ENCODE peak calls at places on chromosomes 16 and 17, in seven cellular contexts. One of them, this sample, is unnamed.

GRCh38 chr16:74936902-74937560 is 47.9 kb downstream of the WDR59 start:
- DNase-seq in IMR-90: peak
- DNase-seq in GM23248: peak
- DNase-seq in AG08395: peak
- DNase-seq in activated gamma-delta T cell treated with Interleukin-2 at 50 U/mL for 16 hours: no peak
- DNase-seq in lung microvascular endothelial cell: peak
- DNase-seq in foreskin keratinocyte: no peak
- DNase-seq in this sample: no peak

GRCh38 chr17:81379523-81379942 is 15.7 kb upstream of the BAHCC1 start:
- DNase-seq in lung microvascular endothelial cell: peak
- DNase-seq in foreskin keratinocyte: no peak
- DNase-seq in GM23248: peak
- DNase-seq in activated gamma-delta T cell treated with Interleukin-2 at 50 U/mL for 16 hours: no peak
- DNase-seq in IMR-90: no peak
- DNase-seq in AG08395: no peak
- DNase-seq in this sample: no peak

GRCh38 chr17:57075193-57075592 is 9.9 kb upstream of the AKAP1 start:
- DNase-seq in IMR-90: no peak
- DNase-seq in AG08395: no peak
- DNase-seq in activated gamma-delta T cell treated with Interleukin-2 at 50 U/mL for 16 hours: no peak
- DNase-seq in GM23248: no peak
- DNase-seq in foreskin keratinocyte: no peak
- DNase-seq in lung microvascular endothelial cell: no peak
- DNase-seq in this sample: no peak

GRCh38 chr16:54430491-54431030 is 144.0 kb upstream of the IRX3 start:
- DNase-seq in AG08395: peak
- DNase-seq in IMR-90: peak
- DNase-seq in GM23248: peak
- DNase-seq in lung microvascular endothelial cell: no peak
- DNase-seq in activated gamma-delta T cell treated with Interleukin-2 at 50 U/mL for 16 hours: no peak
- DNase-seq in foreskin keratinocyte: no peak
- DNase-seq in this sample: no peak

GRCh38 chr17:21298056-21298982 is 13.8 kb downstream of the MAP2K3 start:
- DNase-seq in AG08395: no peak
- DNase-seq in GM23248: peak
- DNase-seq in activated gamma-delta T cell treated with Interleukin-2 at 50 U/mL for 16 hours: no peak
- DNase-seq in IMR-90: no peak
- DNase-seq in foreskin keratinocyte: no peak
- DNase-seq in lung microvascular endothelial cell: no peak
- DNase-seq in this sample: no peak

GRCh38 chr17:20010099-20010863 is 1.1 kb downstream of the SPECC1 start:
- DNase-seq in GM23248: peak
- DNase-seq in IMR-90: peak
- DNase-seq in lung microvascular endothelial cell: peak
- DNase-seq in AG08395: peak
- DNase-seq in activated gamma-delta T cell treated with Interleukin-2 at 50 U/mL for 16 hours: no peak
- DNase-seq in foreskin keratinocyte: peak
- DNase-seq in this sample: peak

GRCh38 chr16:2046889-2047329 is 725 bp downstream of the NTHL1 start:
- DNase-seq in IMR-90: no peak
- DNase-seq in foreskin keratinocyte: no peak
- DNase-seq in activated gamma-delta T cell treated with Interleukin-2 at 50 U/mL for 16 hours: no peak
- DNase-seq in GM23248: no peak
- DNase-seq in lung microvascular endothelial cell: no peak
- DNase-seq in AG08395: no peak
- DNase-seq in this sample: no peak

GRCh38 chr17:57676543-57676942 is 68.6 kb downstream of the CCDC182 start:
- DNase-seq in GM23248: no peak
- DNase-seq in foreskin keratinocyte: no peak
- DNase-seq in IMR-90: no peak
- DNase-seq in activated gamma-delta T cell treated with Interleukin-2 at 50 U/mL for 16 hours: no peak
- DNase-seq in AG08395: no peak
- DNase-seq in lung microvascular endothelial cell: no peak
- DNase-seq in this sample: no peak

GRCh38 chr17:82960419-82961271 is 118.8 kb upstream of the METRNL start:
- DNase-seq in activated gamma-delta T cell treated with Interleukin-2 at 50 U/mL for 16 hours: no peak
- DNase-seq in AG08395: no peak
- DNase-seq in foreskin keratinocyte: no peak
- DNase-seq in lung microvascular endothelial cell: no peak
- DNase-seq in IMR-90: no peak
- DNase-seq in GM23248: no peak
- DNase-seq in this sample: no peak

GRCh38 chr17:332023-332422 is 20.6 kb downstream of the RPH3AL start:
- DNase-seq in AG08395: no peak
- DNase-seq in activated gamma-delta T cell treated with Interleukin-2 at 50 U/mL for 16 hours: no peak
- DNase-seq in lung microvascular endothelial cell: no peak
- DNase-seq in IMR-90: no peak
- DNase-seq in GM23248: no peak
- DNase-seq in foreskin keratinocyte: no peak
- DNase-seq in this sample: no peak

GRCh38 chr16:73313950-73314349 is 266.0 kb upstream of the ZFHX3 start:
- DNase-seq in AG08395: no peak
- DNase-seq in GM23248: no peak
- DNase-seq in lung microvascular endothelial cell: no peak
- DNase-seq in IMR-90: no peak
- DNase-seq in foreskin keratinocyte: no peak
- DNase-seq in activated gamma-delta T cell treated with Interleukin-2 at 50 U/mL for 16 hours: no peak
- DNase-seq in this sample: no peak

GRCh38 chr17:80526116-80526910 is 18.3 kb upstream of the RPTOR start:
- DNase-seq in foreskin keratinocyte: no peak
- DNase-seq in IMR-90: no peak
- DNase-seq in GM23248: no peak
- DNase-seq in activated gamma-delta T cell treated with Interleukin-2 at 50 U/mL for 16 hours: no peak
- DNase-seq in lung microvascular endothelial cell: no peak
- DNase-seq in AG08395: no peak
- DNase-seq in this sample: no peak

GRCh38 chr17:78041401-78042179 is 83.1 kb downstream of the TNRC6C start:
- DNase-seq in activated gamma-delta T cell treated with Interleukin-2 at 50 U/mL for 16 hours: no peak
- DNase-seq in GM23248: peak
- DNase-seq in AG08395: peak
- DNase-seq in lung microvascular endothelial cell: no peak
- DNase-seq in IMR-90: no peak
- DNase-seq in foreskin keratinocyte: no peak
- DNase-seq in this sample: no peak

GRCh38 chr17:55386931-55387330 is 34.7 kb downstream of the MMD start:
- DNase-seq in lung microvascular endothelial cell: no peak
- DNase-seq in GM23248: no peak
- DNase-seq in IMR-90: no peak
- DNase-seq in foreskin keratinocyte: peak
- DNase-seq in activated gamma-delta T cell treated with Interleukin-2 at 50 U/mL for 16 hours: no peak
- DNase-seq in AG08395: no peak
- DNase-seq in this sample: no peak

GRCh38 chr16:12142157-12142556 is 165.6 kb downstream of the SNX29 start:
- DNase-seq in lung microvascular endothelial cell: no peak
- DNase-seq in GM23248: no peak
- DNase-seq in AG08395: no peak
- DNase-seq in IMR-90: no peak
- DNase-seq in activated gamma-delta T cell treated with Interleukin-2 at 50 U/mL for 16 hours: no peak
- DNase-seq in foreskin keratinocyte: no peak
- DNase-seq in this sample: no peak

GRCh38 chr16:71226229-71227141 is 4.0 kb downstream of the HYDIN start:
- DNase-seq in activated gamma-delta T cell treated with Interleukin-2 at 50 U/mL for 16 hours: no peak
- DNase-seq in IMR-90: no peak
- DNase-seq in GM23248: no peak
- DNase-seq in AG08395: no peak
- DNase-seq in lung microvascular endothelial cell: no peak
- DNase-seq in foreskin keratinocyte: no peak
- DNase-seq in this sample: no peak

GRCh38 chr17:72726936-72727335 is 365.6 kb downstream of the SLC39A11 start:
- DNase-seq in foreskin keratinocyte: no peak
- DNase-seq in IMR-90: peak
- DNase-seq in activated gamma-delta T cell treated with Interleukin-2 at 50 U/mL for 16 hours: peak
- DNase-seq in lung microvascular endothelial cell: no peak
- DNase-seq in GM23248: no peak
- DNase-seq in AG08395: no peak
- DNase-seq in this sample: no peak

GRCh38 chr17:64992325-64992802 is 64.2 kb downstream of the GNA13 start:
- DNase-seq in GM23248: peak
- DNase-seq in lung microvascular endothelial cell: no peak
- DNase-seq in foreskin keratinocyte: peak
- DNase-seq in IMR-90: peak
- DNase-seq in AG08395: peak
- DNase-seq in activated gamma-delta T cell treated with Interleukin-2 at 50 U/mL for 16 hours: no peak
- DNase-seq in this sample: no peak

GRCh38 chr17:45770632-45771472 is 13.3 kb upstream of the CRHR1 start:
- DNase-seq in lung microvascular endothelial cell: no peak
- DNase-seq in foreskin keratinocyte: no peak
- DNase-seq in GM23248: no peak
- DNase-seq in activated gamma-delta T cell treated with Interleukin-2 at 50 U/mL for 16 hours: no peak
- DNase-seq in IMR-90: no peak
- DNase-seq in AG08395: no peak
- DNase-seq in this sample: no peak

GRCh38 chr16:5328546-5328945 is 231.0 kb upstream of the EEF2KMT start:
- DNase-seq in lung microvascular endothelial cell: no peak
- DNase-seq in IMR-90: no peak
- DNase-seq in foreskin keratinocyte: no peak
- DNase-seq in activated gamma-delta T cell treated with Interleukin-2 at 50 U/mL for 16 hours: no peak
- DNase-seq in GM23248: no peak
- DNase-seq in AG08395: no peak
- DNase-seq in this sample: no peak

GRCh38 chr17:80663783-80664206 is 119.2 kb downstream of the RPTOR start:
- DNase-seq in GM23248: peak
- DNase-seq in lung microvascular endothelial cell: no peak
- DNase-seq in activated gamma-delta T cell treated with Interleukin-2 at 50 U/mL for 16 hours: peak
- DNase-seq in AG08395: peak
- DNase-seq in IMR-90: peak
- DNase-seq in foreskin keratinocyte: no peak
- DNase-seq in this sample: no peak

GRCh38 chr16:87560428-87561199 is 41.7 kb upstream of the JPH3 start:
- DNase-seq in IMR-90: no peak
- DNase-seq in GM23248: peak
- DNase-seq in activated gamma-delta T cell treated with Interleukin-2 at 50 U/mL for 16 hours: no peak
- DNase-seq in AG08395: peak
- DNase-seq in lung microvascular endothelial cell: peak
- DNase-seq in foreskin keratinocyte: no peak
- DNase-seq in this sample: no peak

GRCh38 chr16:3868556-3868955 is 12.0 kb downstream of the CREBBP start:
- DNase-seq in GM23248: no peak
- DNase-seq in lung microvascular endothelial cell: no peak
- DNase-seq in activated gamma-delta T cell treated with Interleukin-2 at 50 U/mL for 16 hours: no peak
- DNase-seq in IMR-90: no peak
- DNase-seq in foreskin keratinocyte: no peak
- DNase-seq in AG08395: no peak
- DNase-seq in this sample: no peak

GRCh38 chr16:20866161-20866772 is 33.9 kb downstream of the DCUN1D3 start:
- DNase-seq in lung microvascular endothelial cell: peak
- DNase-seq in foreskin keratinocyte: peak
- DNase-seq in activated gamma-delta T cell treated with Interleukin-2 at 50 U/mL for 16 hours: no peak
- DNase-seq in GM23248: peak
- DNase-seq in AG08395: peak
- DNase-seq in IMR-90: peak
- DNase-seq in this sample: peak

GRCh38 chr17:48483471-48484131 is 47.2 kb downstream of the HOXB1 start:
- DNase-seq in IMR-90: peak
- DNase-seq in GM23248: peak
- DNase-seq in lung microvascular endothelial cell: no peak
- DNase-seq in AG08395: peak
- DNase-seq in activated gamma-delta T cell treated with Interleukin-2 at 50 U/mL for 16 hours: no peak
- DNase-seq in foreskin keratinocyte: peak
- DNase-seq in this sample: no peak

GRCh38 chr16:67645397-67646121 is 615 bp downstream of the CARMIL2 start:
- DNase-seq in activated gamma-delta T cell treated with Interleukin-2 at 50 U/mL for 16 hours: no peak
- DNase-seq in AG08395: no peak
- DNase-seq in IMR-90: no peak
- DNase-seq in lung microvascular endothelial cell: no peak
- DNase-seq in GM23248: no peak
- DNase-seq in foreskin keratinocyte: no peak
- DNase-seq in this sample: no peak

GRCh38 chr16:56912746-56913703 is 18.9 kb upstream of the HERPUD1 start:
- DNase-seq in IMR-90: peak
- DNase-seq in activated gamma-delta T cell treated with Interleukin-2 at 50 U/mL for 16 hours: no peak
- DNase-seq in lung microvascular endothelial cell: peak
- DNase-seq in GM23248: peak
- DNase-seq in AG08395: peak
- DNase-seq in foreskin keratinocyte: peak
- DNase-seq in this sample: no peak

GRCh38 chr16:4892356-4893102 is 44.4 kb downstream of the PPL start:
- DNase-seq in GM23248: no peak
- DNase-seq in AG08395: peak
- DNase-seq in lung microvascular endothelial cell: no peak
- DNase-seq in foreskin keratinocyte: no peak
- DNase-seq in IMR-90: peak
- DNase-seq in activated gamma-delta T cell treated with Interleukin-2 at 50 U/mL for 16 hours: no peak
- DNase-seq in this sample: no peak

GRCh38 chr17:81511550-81511799 is 1.1 kb downstream of the ACTG1 start:
- DNase-seq in activated gamma-delta T cell treated with Interleukin-2 at 50 U/mL for 16 hours: no peak
- DNase-seq in IMR-90: peak
- DNase-seq in lung microvascular endothelial cell: no peak
- DNase-seq in GM23248: no peak
- DNase-seq in AG08395: no peak
- DNase-seq in foreskin keratinocyte: no peak
- DNase-seq in this sample: no peak

GRCh38 chr17:47273245-47273644 is 19.6 kb downstream of the ITGB3 start:
- DNase-seq in GM23248: no peak
- DNase-seq in IMR-90: no peak
- DNase-seq in foreskin keratinocyte: no peak
- DNase-seq in activated gamma-delta T cell treated with Interleukin-2 at 50 U/mL for 16 hours: no peak
- DNase-seq in lung microvascular endothelial cell: no peak
- DNase-seq in AG08395: no peak
- DNase-seq in this sample: no peak

GRCh38 chr16:19879241-19879792 is 5.3 kb downstream of the GPRC5B start:
- DNase-seq in foreskin keratinocyte: peak
- DNase-seq in activated gamma-delta T cell treated with Interleukin-2 at 50 U/mL for 16 hours: no peak
- DNase-seq in AG08395: no peak
- DNase-seq in IMR-90: peak
- DNase-seq in lung microvascular endothelial cell: no peak
- DNase-seq in GM23248: peak
- DNase-seq in this sample: no peak

GRCh38 chr16:85423186-85423550 is 190.0 kb upstream of the GSE1 start:
- DNase-seq in AG08395: no peak
- DNase-seq in activated gamma-delta T cell treated with Interleukin-2 at 50 U/mL for 16 hours: no peak
- DNase-seq in foreskin keratinocyte: no peak
- DNase-seq in IMR-90: no peak
- DNase-seq in GM23248: no peak
- DNase-seq in lung microvascular endothelial cell: no peak
- DNase-seq in this sample: no peak

This sample was measured in pulmonary artery endothelial cell.